ENCODE peak calls at places on chromosomes 4 and X, in four cellular contexts. H, Z, I and A are unnamed samples. For H3K27me3, the result is how much of the 10 kb centered on the place peaks cover.

GRCh38 chr4:102693266-102693850 is 67.4 kb downstream of the MANBA start:
- DNase-seq in H (no peak), Z (no peak), I (no peak), A (no peak)

GRCh38 chr4:82524570-82525152 is 37.1 kb downstream of the TMEM150C start:
- DNase-seq in H (no peak), Z (no peak), I (no peak), A (no peak)

GRCh38 chr4:17544205-17544604 is 29.2 kb downstream of the CLRN2 start:
- DNase-seq in H (no peak), Z (no peak), I (no peak), A (no peak)

GRCh38 chrX:7927259-7928167 is at the start of gene PNPLA4:
- DNase-seq in H (peak), Z (peak), I (peak), A (peak)

GRCh38 chr4:20137176-20137575 is 114.5 kb upstream of the SLIT2 start:
- DNase-seq in H (peak), Z (no peak), I (no peak), A (no peak)

GRCh38 chr4:56653461-56654237 is 27.4 kb downstream of the HOPX start:
- DNase-seq in H (no peak), Z (peak), I (no peak), A (no peak)

GRCh38 chr4:77354550-77354949 is 197.5 kb downstream of the CCNG2 start:
- DNase-seq in H (no peak), Z (no peak), I (no peak), A (no peak)

GRCh38 chrX:45850197-45850774 is 649.6 kb upstream of the DIPK2B start:
- DNase-seq in H (peak), Z (no peak), I (no peak), A (no peak)

GRCh38 chrX:145475725-145476124 is 228.4 kb downstream of the SPANXN1 start:
- DNase-seq in H (no peak), Z (no peak), I (no peak), A (no peak)

GRCh38 chr4:56817840-56818491 is 3.5 kb downstream of the SPINK2 start:
- DNase-seq in H (peak), Z (no peak), I (no peak), A (no peak)

GRCh38 chr4:155143512-155143911 is 64.9 kb upstream of the NPY2R start:
- DNase-seq in H (no peak), Z (no peak), I (no peak), A (no peak)

GRCh38 chr4:39706334-39706733 is 8.4 kb downstream of the UBE2K start:
- DNase-seq in H (peak), Z (peak), I (no peak), A (no peak)

GRCh38 chr4:3783691-3784306 is 17.6 kb downstream of the ADRA2C start:
- DNase-seq in H (no peak), Z (no peak), I (peak), A (no peak)

GRCh38 chr4:104966349-104967033 is 180.2 kb upstream of the TET2 start:
- DNase-seq in H (no peak), Z (no peak), I (no peak), A (peak)

GRCh38 chr4:144649646-144650045 is 3.7 kb downstream of the HHIP start:
- DNase-seq in H (no peak), Z (no peak), I (no peak), A (no peak)

GRCh38 chr4:159280442-159281172 is 177.7 kb downstream of the RAPGEF2 start:
- DNase-seq in H (no peak), Z (no peak), I (no peak), A (peak)

GRCh38 chr4:6727081-6727942 is 11.3 kb downstream of the BLOC1S4 start:
- DNase-seq in H (peak), Z (no peak), I (peak), A (no peak)

GRCh38 chr4:148273501-148273986 is 168.7 kb downstream of the NR3C2 start:
- DNase-seq in H (no peak), Z (no peak), I (peak), A (no peak)

GRCh38 chr4:55762815-55763214 is 56.8 kb upstream of the EXOC1L start:
- DNase-seq in H (no peak), Z (no peak), I (no peak), A (no peak)

GRCh38 chrX:154444001-154444754 is at the start of gene FAM50A:
- DNase-seq in H (peak), Z (peak), I (peak), A (peak)

GRCh38 chr4:128416921-128417320 is 129.3 kb upstream of the PGRMC2 start:
- DNase-seq in H (no peak), Z (no peak), I (no peak), A (no peak)

GRCh38 chr4:84480082-84480481 is 19.0 kb downstream of the NKX6-1 start:
- DNase-seq in H (no peak), Z (no peak), I (no peak), A (no peak)
- H3K27me3 ChIP-seq in H (half or more), Z (under half), I (under half), A (under half)

DNA sequence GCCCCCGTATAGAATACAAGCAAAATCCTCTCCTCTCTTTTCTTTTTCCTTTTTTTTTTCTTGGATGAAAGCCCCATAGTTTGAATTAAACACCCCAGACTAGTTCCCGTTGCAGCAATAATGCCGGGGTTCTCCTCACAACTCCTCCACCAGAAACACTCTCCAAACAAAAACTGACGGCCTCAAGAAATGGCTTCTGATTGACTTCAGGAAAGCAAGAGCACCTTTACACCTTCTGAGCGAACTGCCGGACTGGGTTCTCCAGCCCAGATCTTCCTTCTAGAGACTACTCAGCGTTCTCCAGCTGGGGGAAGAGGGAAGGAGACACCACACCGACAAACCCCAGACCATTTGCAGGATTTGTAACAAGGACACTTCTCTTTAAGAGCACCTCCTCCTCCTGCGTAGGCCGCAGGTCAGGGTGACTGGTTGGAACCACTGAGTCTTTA is 4.0 kb downstream of the HAND2 start:
- DNase-seq in H (no peak), Z (no peak), I (no peak), A (no peak)
- H3K27me3 ChIP-seq in H (half or more), Z (under half), I (under half), A (under half)

GRCh38 chr4:146442801-146443200 is 78.9 kb downstream of the SLC10A7 start:
- DNase-seq in H (peak), Z (no peak), I (no peak), A (no peak)
- H3K27me3 ChIP-seq in H (under half), Z (under half), I (under half), A (under half)

GRCh38 chr4:1305261-1305711 is 15.6 kb downstream of the MAEA start:
- DNase-seq in H (no peak), Z (no peak), I (peak), A (no peak)
- H3K27me3 ChIP-seq in H (under half), Z (under half), I (under half), A (under half)

GRCh38 chrX:68697465-68698125 is 50.1 kb downstream of the STARD8 start:
- DNase-seq in H (no peak), Z (no peak), I (no peak), A (no peak)
- H3K27me3 ChIP-seq in H (under half), Z (under half), I (under half), A (under half)

DNA sequence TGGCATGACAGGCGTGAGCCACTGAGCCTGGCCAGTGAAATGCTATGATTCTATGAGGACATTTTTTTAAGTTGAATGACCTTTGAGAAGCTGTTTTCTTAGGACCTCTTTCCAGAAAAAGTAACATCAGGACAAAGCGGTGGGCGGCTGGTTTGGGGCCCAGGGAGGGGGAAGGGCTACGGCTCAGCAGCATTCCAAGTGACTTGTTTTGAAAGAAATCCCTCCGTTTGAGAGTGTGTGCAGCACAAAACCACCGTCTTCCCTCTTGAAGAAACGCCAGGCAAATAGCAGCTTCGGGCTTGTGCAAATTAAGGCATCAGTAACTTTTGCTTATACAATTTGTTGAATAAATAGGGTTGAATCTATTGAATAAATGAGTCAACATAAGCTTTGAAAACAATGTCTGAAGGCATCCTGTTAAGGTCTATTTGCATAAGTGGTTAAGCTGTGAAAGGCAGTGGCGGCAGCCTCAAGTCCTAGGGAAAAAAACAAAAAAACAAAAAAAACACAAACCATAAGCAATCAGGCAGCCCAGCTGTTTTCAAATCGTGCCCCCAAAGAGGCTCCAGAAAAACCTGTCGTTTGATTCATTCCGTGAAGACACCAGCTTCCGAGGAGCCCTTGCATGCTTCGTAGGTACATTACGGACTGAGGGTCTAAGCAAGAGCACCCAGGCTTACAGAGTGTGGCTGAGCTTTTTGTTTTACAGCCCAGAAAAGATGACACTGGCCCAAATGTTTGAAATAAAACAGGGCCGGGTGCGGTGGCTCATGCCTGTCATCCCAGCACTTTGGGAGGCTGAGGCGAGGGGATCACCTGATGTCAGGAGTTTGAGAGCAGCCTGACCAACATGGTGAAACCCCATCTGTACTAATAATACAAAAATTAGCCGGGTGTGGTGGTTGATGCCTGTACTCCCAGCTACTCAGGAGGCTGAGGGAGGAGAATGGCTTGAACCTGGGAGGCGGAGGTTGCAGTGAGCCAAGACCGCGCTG is 103.7 kb downstream of the CRLF2 start:
- DNase-seq in H (no peak), Z (no peak), I (no peak), A (no peak)
- H3K27me3 ChIP-seq in H (under half), Z (under half), I (under half), A (under half)

DNA sequence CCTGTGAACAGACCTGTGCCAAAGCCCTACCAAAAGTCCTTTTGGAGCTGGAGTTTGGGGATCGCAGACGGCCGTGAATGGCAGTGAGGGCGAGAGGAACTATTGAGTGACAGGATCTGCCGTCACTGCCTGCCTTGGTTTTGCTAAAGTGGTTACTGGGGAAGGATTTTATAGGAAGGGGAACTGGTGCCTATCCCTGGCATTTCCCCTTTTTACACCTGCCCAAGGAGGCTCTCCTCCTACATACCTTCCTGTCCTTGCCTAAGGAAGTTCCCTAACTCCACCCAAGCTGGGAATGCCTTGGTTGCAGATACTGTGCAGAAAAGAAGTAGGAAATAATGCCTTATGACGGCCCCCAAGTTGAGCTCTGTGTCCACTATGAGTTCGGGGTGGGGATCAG is 14.5 kb downstream of the LONRF3 start:
- DNase-seq in H (no peak), Z (no peak), I (no peak), A (no peak)
- H3K27me3 ChIP-seq in H (under half), Z (under half), I (under half), A (under half)